ENCODE peak calls at places on chromosomes 5 and 9, in four cellular contexts. M is H1, K is astrocyte of the spinal cord, S is GM19239. R is an unnamed sample.

GRCh38 chr5:133757396-133757795 is 145.1 kb upstream of the FSTL4 start:
- DNase-seq in S (no peak), M (no peak), K (no peak), R (no peak)

GRCh38 chr5:81819556-81820314 is 68.8 kb upstream of the SSBP2 start:
- DNase-seq in S (no peak), K (peak), M (no peak), R (no peak)

GRCh38 chr9:551986-552930 is 289.2 kb upstream of the DMRT1 start:
- DNase-seq in K (peak), M (no peak), S (no peak), R (no peak)

GRCh38 chr5:135141303-135142268 is 107.6 kb upstream of the PITX1 start:
- DNase-seq in S (no peak), M (no peak), K (no peak), R (no peak)

GRCh38 chr9:134335490-134336173 is 9.4 kb downstream of the RXRA start:
- DNase-seq in S (no peak), K (no peak), M (no peak), R (no peak)

GRCh38 chr5:9766581-9766980 is 136.4 kb upstream of the TAS2R1 start:
- DNase-seq in M (no peak), S (no peak), K (no peak), R (no peak)

GRCh38 chr5:142924135-142924883 is 154.1 kb downstream of the ARHGAP26 start:
- DNase-seq in M (no peak), S (no peak), K (peak), R (no peak)

GRCh38 chr9:94168203-94169000 is 84.1 kb downstream of the PTPDC1 start:
- DNase-seq in S (no peak), K (no peak), M (no peak), R (no peak)

GRCh38 chr9:37788328-37788727 is 3.5 kb upstream of the EXOSC3 start:
- DNase-seq in K (no peak), M (no peak), S (no peak), R (no peak)

GRCh38 chr5:37554938-37555337 is 175.8 kb downstream of the WDR70 start:
- DNase-seq in K (peak), S (peak), M (no peak), R (no peak)

GRCh38 chr5:95163079-95163478 is 121.8 kb downstream of the MCTP1 start:
- DNase-seq in S (no peak), K (no peak), M (no peak), R (no peak)

GRCh38 chr5:92215116-92215515 is 832.0 kb upstream of the ARRDC3 start:
- DNase-seq in M (no peak), S (no peak), K (no peak), R (no peak)

GRCh38 chr5:138849439-138849838 is 25.7 kb downstream of the LRRTM2 start:
- DNase-seq in M (no peak), S (no peak), K (no peak), R (no peak)

GRCh38 chr9:126304207-126304945 is 22.3 kb upstream of the MVB12B start:
- DNase-seq in S (no peak), M (no peak), K (no peak), R (no peak)

GRCh38 chr9:94946256-94946655 is 219.8 kb downstream of the AOPEP start:
- DNase-seq in S (no peak), M (no peak), K (no peak), R (no peak)

GRCh38 chr5:148820778-148821395 is 5.5 kb upstream of the ADRB2 start:
- DNase-seq in K (peak), M (no peak), S (no peak), R (no peak)

GRCh38 chr5:53446908-53447307 is 33.5 kb upstream of the FST start:
- DNase-seq in S (no peak), K (no peak), M (no peak), R (no peak)

GRCh38 chr5:148834689-148835088 is 8.3 kb downstream of the ADRB2 start:
- DNase-seq in K (no peak), M (no peak), S (no peak), R (no peak)

GRCh38 chr5:173547579-173547978 is 68.9 kb downstream of the BOD1 start:
- DNase-seq in K (peak), M (no peak), S (peak), R (peak)

GRCh38 chr9:81213456-81213855 is 475.9 kb downstream of the TLE1 start:
- DNase-seq in K (no peak), M (no peak), S (no peak), R (no peak)

GRCh38 chr9:127450170-127450830 is 906 bp downstream of the RPL12 start:
- DNase-seq in K (peak), M (no peak), S (no peak), R (no peak)

GRCh38 chr9:19999491-20000057 is 210.7 kb upstream of the SLC24A2 start:
- DNase-seq in M (no peak), K (peak), S (peak), R (no peak)

GRCh38 chr9:120394058-120394669 is 185.8 kb downstream of the CDK5RAP2 start:
- DNase-seq in S (no peak), K (peak), M (no peak), R (no peak)

GRCh38 chr9:135060461-135061116 is 26.9 kb upstream of the OLFM1 start:
- DNase-seq in S (no peak), M (no peak), K (no peak), R (no peak)

GRCh38 chr5:139385061-139385889 is 2.2 kb upstream of the SLC23A1 start:
- DNase-seq in M (no peak), S (no peak), K (no peak), R (no peak)

GRCh38 chr5:139740993-139741672 is 54.5 kb upstream of the PSD2 start:
- DNase-seq in M (no peak), S (no peak), K (no peak), R (no peak)

GRCh38 chr5:11324521-11325289 is 563.7 kb upstream of the DAP start:
- DNase-seq in M (no peak), K (no peak), S (no peak), R (no peak)